ENCODE peak calls at places on chromosomes 3 and 15, in seven cellular contexts. V is OCI-LY7, M is HepG2, I is GM23248, E is H9, P is mammary epithelial cell, F is MM.1S. Z is an unnamed sample.

GRCh38 chr15:78640840-78641733 is at the start of gene CHRNB4:
- DNase-seq in V (no peak), M (no peak), I (peak; percentile 10), E (peak; percentile 90), P (no peak), F (no peak), Z (no peak)

GRCh38 chr3:105431171-105431570 is 64.5 kb downstream of the ALCAM start:
- DNase-seq in V (no peak), M (no peak), I (peak; percentile 22), E (no peak), P (no peak), F (no peak), Z (no peak)

GRCh38 chr3:139127101-139127500 is 82.4 kb upstream of the PRR23C start:
- DNase-seq in V (no peak), M (no peak), I (peak; percentile 82), E (no peak), P (peak; percentile 90), F (no peak), Z (no peak)

GRCh38 chr3:12984023-12984823 is 89.0 kb downstream of the IQSEC1 start:
- DNase-seq in V (peak; percentile 77), M (peak; percentile 79), I (peak; percentile 80), E (peak; percentile 84), P (peak; percentile 39), F (peak; percentile 35), Z (peak; percentile 75)

GRCh38 chr3:57152150-57152549 is 13.0 kb downstream of the IL17RD start:
- DNase-seq in V (no peak), M (peak; percentile 9), I (no peak), E (no peak), P (peak; percentile 26), F (no peak), Z (no peak)

GRCh38 chr3:127141921-127142730 is 50.8 kb upstream of the PRR23E start:
- DNase-seq in V (no peak), M (peak; percentile 46), I (no peak), E (no peak), P (peak; percentile 57), F (no peak), Z (peak; percentile 14)

GRCh38 chr15:31516459-31516858 is 189.8 kb downstream of the KLF13 start:
- DNase-seq in V (no peak), M (no peak), I (no peak), E (no peak), P (no peak), F (no peak), Z (no peak)

GRCh38 chr3:121757087-121757811 is 7.7 kb upstream of the GOLGB1 start:
- DNase-seq in V (peak; percentile 62), M (no peak), I (no peak), E (no peak), P (no peak), F (no peak), Z (no peak)

GRCh38 chr3:99929409-99930139 is 111.9 kb downstream of the CMSS1 start:
- DNase-seq in V (no peak), M (no peak), I (peak; percentile 71), E (no peak), P (peak; percentile 84), F (no peak), Z (peak; percentile 53)

GRCh38 chr3:42050126-42050525 is 41.0 kb upstream of the TRAK1 start:
- DNase-seq in V (no peak), M (no peak), I (no peak), E (no peak), P (no peak), F (no peak), Z (no peak)

GRCh38 chr15:101242160-101242998 is 9.5 kb downstream of the CHSY1 start:
- DNase-seq in V (peak; percentile 73), M (no peak), I (peak; percentile 69), E (no peak), P (peak; percentile 57), F (peak; percentile 84), Z (no peak)

GRCh38 chr15:90038639-90039095 is 37.5 kb downstream of the ZNF710 start:
- DNase-seq in V (no peak), M (peak; percentile 95), I (no peak), E (no peak), P (peak; percentile 69), F (no peak), Z (no peak)
- H3K79me2 ChIP-seq in V (no peaks in the 10 kb centered on the region), M (peaks cover 20% of the 10 kb centered on the region), I (peaks cover 87% of the 10 kb centered on the region), E (peaks cover 2% of the 10 kb centered on the region), P (peaks cover 31% of the 10 kb centered on the region), F (peaks cover 84% of the 10 kb centered on the region), Z (peaks cover 5% of the 10 kb centered on the region)

DNA sequence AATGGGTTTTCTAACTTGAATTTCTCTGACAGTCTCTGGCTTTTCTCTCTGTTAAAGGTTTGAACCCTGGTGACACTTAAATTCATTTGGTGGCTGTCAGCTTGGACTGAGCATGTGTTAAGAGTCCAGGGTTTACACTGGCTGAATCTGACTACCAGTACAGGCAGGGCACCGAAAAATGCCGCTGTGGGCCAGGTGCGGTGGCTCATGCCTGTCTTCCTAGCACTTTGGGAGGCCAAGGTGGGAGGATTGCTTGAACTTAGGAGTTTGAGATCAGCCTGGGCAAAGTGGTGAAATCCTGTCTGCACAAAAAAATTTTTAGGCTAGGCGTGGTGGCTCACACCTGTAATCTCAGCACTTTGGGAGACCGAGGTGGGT is 1.8 kb downstream of the MANF start:
- DNase-seq in V (no peak), M (no peak), I (no peak), E (no peak), P (no peak), F (no peak), Z (no peak)
- H3K27ac ChIP-seq in V (no peak overlapping the region), M (peak overlapping the region; percentile 55), I (peak overlapping the region; percentile 10), E (no peak overlapping the region), P (no peak overlapping the region), F (no peak overlapping the region), Z (no peak overlapping the region)

GRCh38 chr3:69460034-69460433 is 74.1 kb upstream of the FRMD4B start:
- DNase-seq in V (no peak), M (no peak), I (no peak), E (no peak), P (peak; percentile 19), F (no peak), Z (no peak)
- H3K79me2 ChIP-seq in V (no peaks in the 10 kb centered on the region), M (no peaks in the 10 kb centered on the region), I (no peaks in the 10 kb centered on the region), E (no peaks in the 10 kb centered on the region), P (peaks cover 93% of the 10 kb centered on the region), F (no peaks in the 10 kb centered on the region), Z (no peaks in the 10 kb centered on the region)

GRCh38 chr3:27323087-27323570 is 46.1 kb downstream of the NEK10 start:
- DNase-seq in V (no peak), M (no peak), I (no peak), E (no peak), P (no peak), F (no peak), Z (no peak)

GRCh38 chr3:27326211-27326948 is 42.8 kb downstream of the NEK10 start:
- DNase-seq in V (no peak), M (no peak), I (peak; percentile 95), E (no peak), P (peak; percentile 46), F (no peak), Z (peak; percentile 76)

GRCh38 chr3:27325419-27325818 is 43.8 kb downstream of the NEK10 start:
- DNase-seq in V (no peak), M (no peak), I (peak; percentile 14), E (no peak), P (no peak), F (no peak), Z (no peak)

GRCh38 chr3:27324695-27325094 is 44.5 kb downstream of the NEK10 start:
- DNase-seq in V (no peak), M (peak; percentile 38), I (no peak), E (no peak), P (peak; percentile 39), F (no peak), Z (peak; percentile 27)

DNA sequence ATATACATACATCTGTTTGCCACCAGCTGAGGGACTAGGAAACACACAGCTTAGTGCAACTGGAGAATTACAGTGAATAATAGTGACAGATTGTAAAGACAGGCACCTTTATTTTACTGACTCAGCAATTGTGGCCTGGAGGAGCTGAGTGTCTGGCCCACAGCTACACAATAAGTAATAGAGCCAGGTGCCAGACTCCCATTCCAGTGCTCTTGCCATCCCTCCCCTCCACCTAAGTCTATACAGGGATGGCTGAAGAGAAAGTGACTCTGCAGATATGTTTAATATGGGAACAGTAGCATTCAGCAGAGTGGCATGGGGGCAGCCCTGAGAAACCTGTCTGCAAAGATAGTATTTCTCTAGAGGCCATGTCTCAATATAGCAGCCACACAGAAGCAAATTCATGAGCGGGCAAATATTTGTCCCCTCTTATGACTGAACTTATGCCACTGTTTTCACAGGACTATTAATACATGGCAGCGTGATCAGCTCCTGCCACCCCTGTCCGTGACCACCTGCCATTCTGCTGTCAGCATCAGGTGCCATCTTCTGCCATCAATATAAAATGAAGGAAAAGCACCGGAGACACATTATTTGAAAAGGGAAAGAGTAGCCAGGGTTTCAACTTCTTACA is 42.1 kb downstream of the NEK10 start:
- DNase-seq in V (no peak), M (no peak), I (no peak), E (no peak), P (no peak), F (no peak), Z (no peak)
- H3K27ac ChIP-seq in V (no peak overlapping the region), M (no peak overlapping the region), I (peak overlapping the region; percentile 83), E (no peak overlapping the region), P (no peak overlapping the region), F (no peak overlapping the region), Z (peak overlapping the region; percentile 46)

GRCh38 chr3:11565492-11565891 is 78.2 kb downstream of the VGLL4 start:
- DNase-seq in V (no peak), M (no peak), I (no peak), E (no peak), P (no peak), F (no peak), Z (no peak)
- H3K79me2 ChIP-seq in V (no peaks in the 10 kb centered on the region), M (peaks cover 50% of the 10 kb centered on the region), I (peaks cover 89% of the 10 kb centered on the region), E (no peaks in the 10 kb centered on the region), P (peaks cover 83% of the 10 kb centered on the region), F (peaks cover 32% of the 10 kb centered on the region), Z (peaks cover 58% of the 10 kb centered on the region)

GRCh38 chr3:132785292-132785691 is 63.1 kb upstream of the NPHP3 start:
- DNase-seq in V (no peak), M (no peak), I (peak; percentile 46), E (no peak), P (peak; percentile 60), F (no peak), Z (no peak)
- H3K27ac ChIP-seq in V (no peak overlapping the region), M (no peak overlapping the region), I (no peak overlapping the region), E (no peak overlapping the region), P (no peak overlapping the region), F (no peak overlapping the region), Z (no peak overlapping the region)

GRCh38 chr15:55681631-55682030 is 61.3 kb downstream of the PRTG start:
- DNase-seq in V (no peak), M (no peak), I (no peak), E (no peak), P (no peak), F (peak; percentile 65), Z (no peak)
- H3K79me2 ChIP-seq in V (no peaks in the 10 kb centered on the region), M (no peaks in the 10 kb centered on the region), I (no peaks in the 10 kb centered on the region), E (no peaks in the 10 kb centered on the region), P (no peaks in the 10 kb centered on the region), F (no peaks in the 10 kb centered on the region), Z (no peaks in the 10 kb centered on the region)

Z was measured in PC-3.